ENCODE peak calls at places on chromosomes 5 and 9, in six cellular contexts. C is pancreas, M is AG04449, W is NCI-H2081, P is fibroblast of the conjunctiva, A is mucosa of descending colon. I is an unnamed sample.

GRCh38 chr5:107555425-107556090 is 115.2 kb downstream of the EFNA5 start:
- DNase-seq in C (no peak), M (peak), W (no peak), P (no peak), A (no peak), I (no peak)

GRCh38 chr9:35258665-35259474 is 97.1 kb downstream of the UNC13B start:
- DNase-seq in C (peak), M (peak), W (peak), P (peak), A (peak), I (peak)

GRCh38 chr5:56329652-56330051 is 96.5 kb upstream of the ANKRD55 start:
- DNase-seq in C (no peak), M (no peak), W (no peak), P (no peak), A (no peak), I (no peak)

GRCh38 chr5:39452846-39453245 is 28.1 kb upstream of the DAB2 start:
- DNase-seq in C (no peak), M (peak), W (no peak), P (no peak), A (no peak), I (no peak)

GRCh38 chr5:146345578-146346366 is 7.1 kb downstream of the POU4F3 start:
- DNase-seq in C (no peak), M (no peak), W (no peak), P (no peak), A (no peak), I (no peak)

GRCh38 chr5:139733698-139734491 is 61.7 kb upstream of the PSD2 start:
- DNase-seq in C (no peak), M (no peak), W (no peak), P (no peak), A (peak), I (no peak)

GRCh38 chr5:160263326-160263850 is 34.1 kb downstream of the FABP6 start:
- DNase-seq in C (no peak), M (no peak), W (no peak), P (no peak), A (no peak), I (no peak)

GRCh38 chr5:133796186-133796585 is 172.2 kb downstream of the C5orf15 start:
- DNase-seq in C (no peak), M (no peak), W (no peak), P (no peak), A (no peak), I (no peak)

GRCh38 chr5:156981481-156981880 is 18.5 kb upstream of the TIMD4 start:
- DNase-seq in C (no peak), M (no peak), W (no peak), P (no peak), A (no peak), I (no peak)

GRCh38 chr5:150596826-150597225 is 43.6 kb upstream of the SYNPO start:
- DNase-seq in C (no peak), M (no peak), W (no peak), P (no peak), A (no peak), I (no peak)

GRCh38 chr9:129620669-129621295 is at the start of gene C9orf50:
- DNase-seq in C (no peak), M (no peak), W (no peak), P (no peak), A (no peak), I (no peak)

GRCh38 chr5:161009194-161009593 is 157.2 kb upstream of the ATP10B start:
- DNase-seq in C (no peak), M (no peak), W (no peak), P (no peak), A (no peak), I (no peak)

I was measured in left lobe of liver.